ENCODE peak calls at places on chromosome 4, in six cellular contexts. One of them, this sample, is unnamed.

GRCh38 chr4:69583543-69583942 is 55.9 kb downstream of the UGT2A2 start:
- DNase-seq in kidney: no peak
- DNase-seq in HCT116: no peak
- DNase-seq in CD8-positive, alpha-beta T cell: no peak
- DNase-seq in spleen: no peak
- DNase-seq in neural progenitor cell: no peak
- DNase-seq in this sample: no peak

GRCh38 chr4:183096276-183096965 is 2.6 kb upstream of the WWC2 start:
- DNase-seq in kidney: no peak
- DNase-seq in HCT116: no peak
- DNase-seq in CD8-positive, alpha-beta T cell: no peak
- DNase-seq in spleen: no peak
- DNase-seq in neural progenitor cell: peak; percentile 7
- DNase-seq in this sample: no peak

GRCh38 chr4:89111833-89112563 is 665 bp downstream of the TIGD2 start:
- DNase-seq in kidney: no peak
- DNase-seq in HCT116: no peak
- DNase-seq in CD8-positive, alpha-beta T cell: no peak
- DNase-seq in spleen: no peak
- DNase-seq in neural progenitor cell: peak; percentile 28
- DNase-seq in this sample: no peak

GRCh38 chr4:81896936-81897335 is 425.2 kb upstream of the RASGEF1B start:
- DNase-seq in kidney: no peak
- DNase-seq in HCT116: no peak
- DNase-seq in CD8-positive, alpha-beta T cell: no peak
- DNase-seq in spleen: no peak
- DNase-seq in neural progenitor cell: no peak
- DNase-seq in this sample: no peak

GRCh38 chr4:152424980-152425379 is 110.9 kb downstream of the FBXW7 start:
- DNase-seq in kidney: no peak
- DNase-seq in HCT116: no peak
- DNase-seq in CD8-positive, alpha-beta T cell: no peak
- DNase-seq in spleen: no peak
- DNase-seq in neural progenitor cell: no peak
- DNase-seq in this sample: no peak

GRCh38 chr4:150818661-150819060 is 196.4 kb downstream of the LRBA start:
- DNase-seq in kidney: no peak
- DNase-seq in HCT116: no peak
- DNase-seq in CD8-positive, alpha-beta T cell: no peak
- DNase-seq in spleen: no peak
- DNase-seq in neural progenitor cell: no peak
- DNase-seq in this sample: no peak

GRCh38 chr4:6379787-6380745 is 92.3 kb downstream of the PPP2R2C start:
- DNase-seq in kidney: peak; percentile 51
- DNase-seq in HCT116: no peak
- DNase-seq in CD8-positive, alpha-beta T cell: no peak
- DNase-seq in spleen: peak; percentile 65
- DNase-seq in neural progenitor cell: no peak
- DNase-seq in this sample: no peak

GRCh38 chr4:74441744-74442143 is 3.2 kb upstream of the AREG start:
- DNase-seq in kidney: no peak
- DNase-seq in HCT116: no peak
- DNase-seq in CD8-positive, alpha-beta T cell: no peak
- DNase-seq in spleen: no peak
- DNase-seq in neural progenitor cell: no peak
- DNase-seq in this sample: no peak

GRCh38 chr4:80268936-80269335 is 2.5 kb downstream of the FGF5 start:
- DNase-seq in kidney: no peak
- DNase-seq in HCT116: no peak
- DNase-seq in CD8-positive, alpha-beta T cell: no peak
- DNase-seq in spleen: no peak
- DNase-seq in neural progenitor cell: no peak
- DNase-seq in this sample: no peak

GRCh38 chr4:122873752-122874151 is 47.1 kb downstream of the FGF2 start:
- DNase-seq in kidney: no peak
- DNase-seq in HCT116: no peak
- DNase-seq in CD8-positive, alpha-beta T cell: no peak
- DNase-seq in spleen: no peak
- DNase-seq in neural progenitor cell: no peak
- DNase-seq in this sample: no peak

GRCh38 chr4:71532407-71532806 is 193.6 kb downstream of the SLC4A4 start:
- DNase-seq in kidney: no peak
- DNase-seq in HCT116: no peak
- DNase-seq in CD8-positive, alpha-beta T cell: no peak
- DNase-seq in spleen: no peak
- DNase-seq in neural progenitor cell: no peak
- DNase-seq in this sample: no peak

GRCh38 chr4:1813915-1814314 is 20.8 kb downstream of the FGFR3 start:
- DNase-seq in kidney: no peak
- DNase-seq in HCT116: no peak
- DNase-seq in CD8-positive, alpha-beta T cell: no peak
- DNase-seq in spleen: no peak
- DNase-seq in neural progenitor cell: no peak
- DNase-seq in this sample: no peak

GRCh38 chr4:114694770-114695169 is 96.2 kb downstream of the UGT8 start:
- DNase-seq in kidney: no peak
- DNase-seq in HCT116: peak; percentile 28
- DNase-seq in CD8-positive, alpha-beta T cell: no peak
- DNase-seq in spleen: no peak
- DNase-seq in neural progenitor cell: peak; percentile 45
- DNase-seq in this sample: peak; percentile 32

GRCh38 chr4:62912531-62912930 is 1496.7 kb downstream of the TECRL start:
- DNase-seq in kidney: no peak
- DNase-seq in HCT116: no peak
- DNase-seq in CD8-positive, alpha-beta T cell: no peak
- DNase-seq in spleen: no peak
- DNase-seq in neural progenitor cell: no peak
- DNase-seq in this sample: no peak

GRCh38 chr4:173547889-173548288 is 17.9 kb upstream of the HAND2 start:
- DNase-seq in kidney: no peak
- DNase-seq in HCT116: no peak
- DNase-seq in CD8-positive, alpha-beta T cell: no peak
- DNase-seq in spleen: peak; percentile 35
- DNase-seq in neural progenitor cell: no peak
- DNase-seq in this sample: no peak

GRCh38 chr4:140098481-140099132 is 55.4 kb downstream of the MAML3 start:
- DNase-seq in kidney: no peak
- DNase-seq in HCT116: peak; percentile 64
- DNase-seq in CD8-positive, alpha-beta T cell: no peak
- DNase-seq in spleen: no peak
- DNase-seq in neural progenitor cell: no peak
- DNase-seq in this sample: no peak

GRCh38 chr4:100907465-100908454 is 389.9 kb upstream of the EMCN start:
- DNase-seq in kidney: no peak
- DNase-seq in HCT116: no peak
- DNase-seq in CD8-positive, alpha-beta T cell: no peak
- DNase-seq in spleen: no peak
- DNase-seq in neural progenitor cell: no peak
- DNase-seq in this sample: no peak

GRCh38 chr4:85498068-85498733 is 23.3 kb downstream of the ARHGAP24 start:
- DNase-seq in kidney: no peak
- DNase-seq in HCT116: no peak
- DNase-seq in CD8-positive, alpha-beta T cell: no peak
- DNase-seq in spleen: peak; percentile 86
- DNase-seq in neural progenitor cell: no peak
- DNase-seq in this sample: no peak

DNA sequence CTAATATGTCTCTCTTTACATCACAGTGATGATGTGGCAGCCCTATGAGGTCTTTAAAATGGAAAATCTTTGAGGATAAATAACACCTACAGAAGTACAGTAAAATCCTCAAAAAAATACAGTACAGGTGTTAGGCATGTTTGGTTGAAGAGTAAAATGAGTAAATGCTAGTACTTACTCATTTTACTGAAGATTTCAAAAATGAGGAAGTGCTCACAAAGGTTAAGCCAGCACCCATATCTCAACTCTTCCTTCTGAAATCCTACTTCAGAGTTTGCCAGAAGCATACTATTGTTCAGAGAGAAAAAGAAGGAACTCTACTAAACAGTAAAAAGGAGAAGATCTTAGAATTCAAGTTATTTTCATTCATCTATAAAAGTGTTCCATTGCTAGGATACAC is 130.9 kb downstream of the CBR4 start:
- DNase-seq in kidney: no peak
- DNase-seq in HCT116: no peak
- DNase-seq in CD8-positive, alpha-beta T cell: no peak
- DNase-seq in spleen: no peak
- DNase-seq in neural progenitor cell: no peak
- DNase-seq in this sample: no peak
- H3K27ac ChIP-seq in kidney: no peak overlapping the region
- H3K27ac ChIP-seq in HCT116: no peak overlapping the region
- H3K27ac ChIP-seq in CD8-positive, alpha-beta T cell: no peak overlapping the region
- H3K27ac ChIP-seq in spleen: peak overlapping the region; percentile 80
- H3K27ac ChIP-seq in neural progenitor cell: no peak overlapping the region
- H3K27ac ChIP-seq in this sample: no peak overlapping the region

DNA sequence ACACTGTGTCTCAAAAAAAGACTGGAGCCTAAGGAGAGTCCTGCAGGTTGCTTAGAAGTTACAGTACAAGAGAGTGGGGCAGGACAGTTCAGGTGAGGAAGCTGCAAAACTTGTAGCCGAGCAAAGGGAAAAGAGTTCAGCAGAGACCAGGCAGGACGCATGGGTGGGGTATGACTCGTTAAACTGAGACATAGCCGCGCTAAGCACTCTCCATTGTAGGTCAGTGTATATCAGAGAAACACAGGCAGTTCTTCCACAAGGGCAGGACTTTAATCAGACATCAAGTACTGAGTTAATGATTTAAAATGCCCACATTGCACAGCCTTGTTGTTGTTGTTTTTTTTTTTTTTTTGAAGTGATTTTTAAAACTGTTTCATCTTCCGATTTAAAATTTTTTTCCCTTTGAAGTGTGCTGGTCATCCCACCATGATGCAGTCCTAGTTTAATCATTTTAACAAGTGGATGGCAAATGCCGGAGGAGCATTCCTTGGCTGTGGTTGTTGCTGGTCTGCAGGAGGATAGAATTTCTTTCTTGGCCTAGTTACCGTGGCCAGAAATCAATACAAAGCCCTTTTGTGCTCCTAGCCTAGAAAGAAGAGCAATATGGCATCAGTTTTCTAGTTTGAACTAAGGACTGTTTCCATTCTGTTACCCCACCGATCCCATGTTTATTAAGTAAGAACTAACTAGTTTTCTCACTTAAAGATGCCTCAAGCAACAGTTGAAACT is 10.3 kb downstream of the LAP3 start:
- DNase-seq in kidney: no peak
- DNase-seq in HCT116: no peak
- DNase-seq in CD8-positive, alpha-beta T cell: no peak
- DNase-seq in spleen: no peak
- DNase-seq in neural progenitor cell: no peak
- DNase-seq in this sample: no peak
- H3K36me3 ChIP-seq in kidney: peaks cover 33% of the 10 kb centered on the region
- H3K36me3 ChIP-seq in HCT116: peaks cover 17% of the 10 kb centered on the region
- H3K36me3 ChIP-seq in CD8-positive, alpha-beta T cell: peaks cover 41% of the 10 kb centered on the region
- H3K36me3 ChIP-seq in spleen: peaks cover 92% of the 10 kb centered on the region
- H3K36me3 ChIP-seq in neural progenitor cell: peaks cover 9% of the 10 kb centered on the region
- H3K36me3 ChIP-seq in this sample: peaks cover 91% of the 10 kb centered on the region

DNA sequence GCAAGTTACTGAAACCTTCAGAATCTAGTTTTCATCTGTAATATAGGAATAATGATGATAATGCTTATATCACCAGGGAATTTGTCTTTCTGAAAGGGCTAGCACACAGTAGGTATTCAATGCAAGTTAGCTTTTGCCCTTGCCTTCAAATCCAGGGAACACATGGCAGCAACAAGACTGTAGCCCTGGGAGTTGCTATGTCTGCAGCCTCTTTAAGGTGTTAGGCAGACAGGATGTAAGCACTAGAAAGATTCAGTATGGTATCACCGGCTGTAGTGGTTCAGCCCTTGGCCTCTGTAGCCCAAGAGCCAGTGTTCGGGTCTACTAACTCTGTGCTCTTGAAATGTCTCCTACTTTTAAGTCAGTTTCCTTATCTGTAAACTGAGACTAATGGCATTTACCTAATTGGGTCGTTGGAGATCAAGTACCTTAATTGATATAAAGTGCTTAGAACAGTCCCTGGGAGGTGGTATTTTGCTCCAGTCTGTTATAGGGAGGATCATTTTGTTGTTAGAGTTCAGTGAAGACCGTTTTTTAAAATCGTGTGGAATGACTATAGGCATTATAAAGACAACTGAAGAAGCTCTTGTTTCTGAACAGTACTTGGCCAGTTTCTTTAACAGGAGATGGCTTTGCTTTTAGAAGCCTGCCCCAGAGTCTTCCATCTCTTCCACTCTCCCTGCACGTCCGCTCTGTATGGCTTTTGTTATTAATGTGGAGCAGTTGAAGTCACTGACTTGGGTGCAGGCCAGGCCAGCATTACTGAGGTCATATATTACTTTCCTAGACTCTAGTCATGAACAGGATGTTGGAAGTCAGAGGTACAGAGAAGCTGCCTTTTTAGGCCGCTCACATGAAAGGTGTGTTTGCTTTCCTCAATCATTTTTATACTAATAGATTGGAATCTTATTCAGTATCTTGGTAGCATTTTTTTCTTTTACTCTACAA is 44.8 kb downstream of the GAB1 start:
- DNase-seq in kidney: peak; percentile 84
- DNase-seq in HCT116: no peak
- DNase-seq in CD8-positive, alpha-beta T cell: no peak
- DNase-seq in spleen: no peak
- DNase-seq in neural progenitor cell: no peak
- DNase-seq in this sample: no peak
- H3K27ac ChIP-seq in kidney: peak overlapping the region; percentile 44
- H3K27ac ChIP-seq in HCT116: no peak overlapping the region
- H3K27ac ChIP-seq in CD8-positive, alpha-beta T cell: no peak overlapping the region
- H3K27ac ChIP-seq in spleen: peak overlapping the region; percentile 70
- H3K27ac ChIP-seq in neural progenitor cell: no peak overlapping the region
- H3K27ac ChIP-seq in this sample: no peak overlapping the region

GRCh38 chr4:7860600-7861158 is 79.0 kb downstream of the AFAP1 start:
- DNase-seq in kidney: no peak
- DNase-seq in HCT116: no peak
- DNase-seq in CD8-positive, alpha-beta T cell: no peak
- DNase-seq in spleen: no peak
- DNase-seq in neural progenitor cell: no peak
- DNase-seq in this sample: no peak

GRCh38 chr4:7859350-7859749 is 80.3 kb downstream of the AFAP1 start:
- DNase-seq in kidney: no peak
- DNase-seq in HCT116: no peak
- DNase-seq in CD8-positive, alpha-beta T cell: no peak
- DNase-seq in spleen: no peak
- DNase-seq in neural progenitor cell: no peak
- DNase-seq in this sample: no peak

GRCh38 chr4:7857238-7857701 is 82.4 kb downstream of the AFAP1 start:
- DNase-seq in kidney: no peak
- DNase-seq in HCT116: no peak
- DNase-seq in CD8-positive, alpha-beta T cell: no peak
- DNase-seq in spleen: no peak
- DNase-seq in neural progenitor cell: no peak
- DNase-seq in this sample: no peak

GRCh38 chr4:7857993-7858392 is 81.7 kb downstream of the AFAP1 start:
- DNase-seq in kidney: no peak
- DNase-seq in HCT116: no peak
- DNase-seq in CD8-positive, alpha-beta T cell: no peak
- DNase-seq in spleen: no peak
- DNase-seq in neural progenitor cell: no peak
- DNase-seq in this sample: no peak

DNA sequence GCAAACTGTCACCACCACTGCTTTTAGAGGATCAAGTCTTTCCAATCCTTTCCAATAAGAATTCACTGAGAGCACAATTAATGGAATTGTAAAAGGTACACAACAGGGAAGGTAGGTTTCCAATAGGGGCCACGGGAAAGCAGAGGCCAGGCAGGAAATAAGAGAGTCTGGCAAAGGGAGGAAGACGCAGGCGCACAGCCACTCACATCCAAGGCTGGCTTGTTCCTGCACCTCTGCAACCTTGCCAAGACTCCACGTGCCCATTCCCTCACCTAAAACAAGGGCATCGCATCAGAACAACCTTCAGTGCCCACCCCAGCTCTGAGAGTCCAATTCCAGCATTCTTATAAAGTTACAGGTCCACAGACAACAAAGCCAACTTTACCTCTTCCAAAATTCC is 81.2 kb downstream of the AFAP1 start:
- DNase-seq in kidney: no peak
- DNase-seq in HCT116: no peak
- DNase-seq in CD8-positive, alpha-beta T cell: no peak
- DNase-seq in spleen: no peak
- DNase-seq in neural progenitor cell: no peak
- DNase-seq in this sample: no peak
- H3K36me3 ChIP-seq in kidney: peaks cover 3% of the 10 kb centered on the region
- H3K36me3 ChIP-seq in HCT116: no peaks in the 10 kb centered on the region
- H3K36me3 ChIP-seq in CD8-positive, alpha-beta T cell: no peaks in the 10 kb centered on the region
- H3K36me3 ChIP-seq in spleen: no peaks in the 10 kb centered on the region
- H3K36me3 ChIP-seq in neural progenitor cell: no peaks in the 10 kb centered on the region
- H3K36me3 ChIP-seq in this sample: no peaks in the 10 kb centered on the region